ENCODE peak calls at places on chromosomes 6 and 20, in four cellular contexts. N is GM12878, T is HepG2, J is K562. D is an unnamed sample.

GRCh38 chr6:157644043-157644810 is 178.8 kb upstream of the SNX9 start:
- DNase-seq in N (no peak), T (no peak), J (no peak), D (no peak)

GRCh38 chr20:18978311-18978710 is 164.7 kb downstream of the SCP2D1 start:
- DNase-seq in N (no peak), T (no peak), J (no peak), D (no peak)

GRCh38 chr6:138160329-138161117 is 1.2 kb upstream of the ARFGEF3 start:
- DNase-seq in N (no peak), T (no peak), J (no peak), D (no peak)

GRCh38 chr6:152293404-152293803 is 343.8 kb downstream of the SYNE1 start:
- DNase-seq in N (no peak), T (no peak), J (no peak), D (no peak)

GRCh38 chr20:2798814-2799213 is 1.6 kb downstream of the CPXM1 start:
- DNase-seq in N (no peak), T (no peak), J (peak), D (no peak)

GRCh38 chr20:25624500-25624939 is 706 bp upstream of the NANP start:
- DNase-seq in N (peak), T (no peak), J (no peak), D (no peak)

GRCh38 chr20:63749597-63750508 is 10.3 kb downstream of the SLC2A4RG start:
- DNase-seq in N (no peak), T (no peak), J (no peak), D (no peak)

GRCh38 chr6:56840467-56841371 is 114.2 kb upstream of the BEND6 start:
- DNase-seq in N (no peak), T (peak), J (no peak), D (no peak)

GRCh38 chr6:151242420-151242841 is 2.7 kb downstream of the AKAP12 start:
- DNase-seq in N (no peak), T (no peak), J (no peak), D (no peak)

DNA sequence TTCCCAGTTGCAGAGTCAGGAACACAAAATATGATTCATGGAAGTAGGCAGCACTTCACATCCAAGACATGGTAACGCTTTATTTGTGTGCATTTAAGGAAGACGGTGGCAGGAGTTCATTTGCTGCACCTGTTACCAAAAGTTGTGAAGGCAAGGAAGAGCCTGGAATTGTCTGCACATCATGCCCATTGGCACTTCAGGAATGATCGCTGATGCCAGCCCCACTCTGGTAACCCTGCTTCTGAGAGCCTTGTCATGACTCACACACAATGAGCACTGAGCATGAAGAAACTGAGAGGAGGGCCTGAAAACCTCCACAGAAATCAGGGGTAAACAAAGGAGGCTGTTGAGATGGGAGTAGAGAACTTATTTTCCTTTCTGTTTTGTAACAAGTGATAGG is 181.1 kb downstream of the RPS12 start:
- DNase-seq in N (no peak), T (no peak), J (no peak), D (no peak)
- TF ChIP-seq NR2C2 in N (no peak), T (no peak), J (no peak), D (no peak)

DNA sequence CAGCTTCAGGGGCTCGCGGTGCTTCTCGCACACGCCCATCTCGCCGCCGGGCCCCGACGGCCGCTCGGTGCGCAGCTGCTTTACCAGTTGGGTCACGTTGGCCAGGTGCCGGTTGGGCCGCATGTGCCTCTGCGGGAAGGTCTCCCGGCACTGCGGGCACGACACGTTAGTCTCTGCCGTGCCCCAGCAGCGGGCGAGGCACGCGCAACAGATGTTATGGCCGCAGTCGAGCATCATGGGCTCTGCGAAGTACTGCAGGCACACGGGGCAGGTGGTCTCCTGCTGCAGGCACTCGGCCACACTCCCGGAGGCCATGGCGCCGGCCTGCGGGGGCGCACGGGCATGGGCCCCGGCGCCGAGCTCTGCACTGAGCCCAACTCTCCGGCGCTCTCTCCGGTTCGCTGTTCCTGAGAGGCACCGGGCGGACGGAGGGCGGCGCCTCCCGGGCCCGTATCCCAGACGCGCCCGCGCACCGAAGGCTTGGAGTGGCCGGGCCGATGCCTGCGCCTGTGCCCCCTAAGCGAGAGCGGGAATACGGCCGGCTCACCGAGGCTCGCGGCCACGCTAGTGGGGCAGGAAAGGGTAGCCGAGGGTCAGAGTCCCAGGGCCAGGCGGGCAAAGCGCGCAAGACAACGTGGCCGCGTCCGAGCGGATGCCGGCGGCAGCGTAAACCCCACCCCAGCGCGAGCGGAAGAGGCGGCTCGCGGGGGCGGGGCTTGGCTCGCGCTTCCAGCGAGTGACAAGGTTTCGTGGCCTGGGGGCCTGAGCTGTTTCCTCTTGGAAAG is at the start of gene TRIM27:
- DNase-seq in N (peak), T (peak), J (peak), D (peak)
- TF ChIP-seq NR2C2 in N (no peak), T (peak), J (peak), D (no peak)

DNA sequence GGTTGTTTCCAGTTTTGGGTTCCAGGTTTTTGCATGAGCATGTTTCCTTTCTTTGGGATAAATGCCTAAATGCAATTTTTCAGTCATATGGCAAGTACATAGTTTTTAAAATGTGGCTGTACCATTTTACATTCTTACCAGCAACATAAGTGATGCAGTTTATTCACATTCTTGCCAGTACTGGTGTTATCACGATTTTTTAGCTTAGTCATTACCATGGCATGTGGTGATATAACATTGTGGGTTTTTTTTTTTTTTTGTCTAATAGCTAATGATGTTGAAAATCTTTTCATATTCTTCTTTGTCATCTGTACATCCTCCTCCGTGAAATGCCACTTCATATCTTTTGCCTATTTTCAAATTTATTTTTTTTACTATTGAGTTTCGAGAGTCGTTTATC is 2.9 kb upstream of the TDRD6 start:
- DNase-seq in N (no peak), T (no peak), J (no peak), D (no peak)
- TF ChIP-seq NR2C2 in N (no peak), T (no peak), J (no peak), D (no peak)

GRCh38 chr6:37052027-37052628 is 46.7 kb downstream of the FGD2 start:
- DNase-seq in N (no peak), T (peak), J (peak), D (peak)
- TF ChIP-seq NR2C2 in N (no peak), T (no peak), J (no peak), D (no peak)